ENCODE peak calls at places on chromosomes 2 and 18, in eight cellular contexts. M is lower leg skin; V is left ventricle myocardium superior; I is neuronal stem cell; H is mesenchymal stem cell; O is GM06990; D is activated naive CD8-positive, alpha-beta T cell treated with anti-CD3 and anti-CD28 coated beads, Interleukin-2, amount 10 ng/mL, durations not matched to agents 7 days and 5 days; E is stimulated activated naive B cell treated with anti-CD40 and anti-IgM and Interleukin-4, amounts not matched to agents 10 μg/mL and 1 μg/mL and 100 μg/mL, for 72 hours. Q is an unnamed sample.

GRCh38 chr18:37266290-37266689 is 299.3 kb downstream of the CELF4 start:
- DNase-seq in M (no peak), V (no peak), I (no peak), H (no peak), O (no peak), D (no peak), E (no peak), Q (no peak)

GRCh38 chr2:127313359-127313758 is 19.4 kb upstream of the ERCC3 start:
- DNase-seq in M (no peak), V (no peak), I (no peak), H (no peak), O (peak; percentile 36), D (no peak), E (peak; percentile 24), Q (no peak)

GRCh38 chr18:10453885-10454772 is at the start of gene APCDD1:
- DNase-seq in M (peak; percentile 94), V (peak; percentile 88), I (peak; percentile 67), H (peak; percentile 53), O (no peak), D (no peak), E (no peak), Q (peak; percentile 86)

GRCh38 chr2:126778561-126779285 is 120.0 kb upstream of the TEX51 start:
- DNase-seq in M (no peak), V (no peak), I (peak; percentile 24), H (no peak), O (no peak), D (no peak), E (no peak), Q (no peak)

GRCh38 chr2:226190479-226191252 is 609.0 kb downstream of the IRS1 start:
- DNase-seq in M (no peak), V (no peak), I (no peak), H (no peak), O (no peak), D (no peak), E (no peak), Q (no peak)

GRCh38 chr2:207227062-207227748 is 61.5 kb upstream of the KLF7 start:
- DNase-seq in M (no peak), V (peak; percentile 32), I (peak; percentile 58), H (peak; percentile 72), O (no peak), D (no peak), E (no peak), Q (no peak)

GRCh38 chr2:239985356-239985755 is 39.8 kb downstream of the NDUFA10 start:
- DNase-seq in M (no peak), V (no peak), I (no peak), H (no peak), O (no peak), D (no peak), E (no peak), Q (no peak)

GRCh38 chr18:33440011-33440383 is 524 bp downstream of the CCDC178 start:
- DNase-seq in M (no peak), V (peak; percentile 37), I (peak; percentile 48), H (peak; percentile 84), O (no peak), D (no peak), E (no peak), Q (peak; percentile 67)

GRCh38 chr2:132550945-132551344 is 119.1 kb downstream of the LYPD1 start:
- DNase-seq in M (no peak), V (no peak), I (no peak), H (no peak), O (no peak), D (no peak), E (no peak), Q (no peak)

GRCh38 chr2:99395589-99396130 is 58.5 kb downstream of the EIF5B start:
- DNase-seq in M (no peak), V (no peak), I (no peak), H (no peak), O (no peak), D (no peak), E (no peak), Q (no peak)

GRCh38 chr2:101619191-101619591 is 78.3 kb upstream of the MAP4K4 start:
- DNase-seq in M (no peak), V (no peak), I (no peak), H (no peak), O (no peak), D (no peak), E (no peak), Q (no peak)

GRCh38 chr2:217918220-217919024 is 84.4 kb downstream of the TNS1 start:
- DNase-seq in M (no peak), V (peak; percentile 55), I (peak; percentile 11), H (peak; percentile 57), O (no peak), D (no peak), E (no peak), Q (no peak)

Q was measured in mesothelial cell of epicardium.